ENCODE peak calls at places on chromosomes 3 and 15, in ten cellular contexts. W is cardiac muscle cell, O is kidney epithelial cell, M is bronchial epithelial cell, L is AG04450, G is transverse colon, X is skeletal muscle cell, S is A549, N is endothelial cell of umbilical vein, F is iPS DF 6.9. K is an unnamed sample.

GRCh38 chr3:55160241-55160877 is 232.5 kb upstream of the LRTM1 start:
- DNase-seq in W (no peak), O (peak; percentile 98), M (no peak), L (peak; percentile 81), G (peak; percentile 45), X (peak; percentile 100), S (peak; percentile 1), N (no peak), F (no peak), K (peak; percentile 46)

GRCh38 chr3:60282840-60283239 is 968.4 kb downstream of the FHIT start:
- DNase-seq in W (no peak), O (no peak), M (no peak), L (no peak), G (no peak), X (no peak), S (no peak), N (no peak), F (no peak), K (no peak)

GRCh38 chr3:26087751-26088150 is 297.9 kb downstream of the OXSM start:
- DNase-seq in W (no peak), O (no peak), M (no peak), L (no peak), G (no peak), X (no peak), S (no peak), N (no peak), F (no peak), K (no peak)

GRCh38 chr15:82110144-82110543 is 64.3 kb upstream of the MEX3B start:
- DNase-seq in W (no peak), O (no peak), M (no peak), L (no peak), G (no peak), X (no peak), S (no peak), N (no peak), F (no peak), K (no peak)

GRCh38 chr15:23857028-23857641 is 170.0 kb upstream of the NDN start:
- DNase-seq in W (peak; percentile 71), O (no peak), M (peak; percentile 8), L (no peak), G (peak; percentile 50), X (peak; percentile 1), S (peak; percentile 43), N (peak; percentile 1), F (peak; percentile 31), K (no peak)

GRCh38 chr15:69919816-69920215 is 177.9 kb downstream of the TLE3 start:
- DNase-seq in W (peak; percentile 19), O (no peak), M (no peak), L (no peak), G (no peak), X (no peak), S (no peak), N (no peak), F (no peak), K (no peak)

GRCh38 chr15:51738553-51738952 is 1.1 kb upstream of the LYSMD2 start:
- DNase-seq in W (peak; percentile 38), O (no peak), M (no peak), L (no peak), G (no peak), X (no peak), S (no peak), N (no peak), F (no peak), K (no peak)

GRCh38 chr3:5002174-5002870 is 23.1 kb downstream of the BHLHE40 start:
- DNase-seq in W (no peak), O (no peak), M (peak; percentile 41), L (no peak), G (no peak), X (no peak), S (no peak), N (no peak), F (no peak), K (no peak)

GRCh38 chr3:58973796-58974195 is 76.0 kb downstream of the CFAP20DC start:
- DNase-seq in W (no peak), O (no peak), M (peak; percentile 26), L (no peak), G (no peak), X (no peak), S (no peak), N (no peak), F (no peak), K (no peak)

GRCh38 chr15:97963779-97964178 is 3.3 kb downstream of the ARRDC4 start:
- DNase-seq in W (no peak), O (no peak), M (no peak), L (no peak), G (peak; percentile 27), X (no peak), S (no peak), N (no peak), F (no peak), K (no peak)
- H3K4me3 ChIP-seq in W (no peak overlapping the region), O (no peak overlapping the region), M (no peak overlapping the region), L (no peak overlapping the region), G (no peak overlapping the region), X (no peak overlapping the region), S (no peak overlapping the region), N (no peak overlapping the region), F (no peak overlapping the region), K (no peak overlapping the region)

GRCh38 chr3:45596290-45596791 is 1.8 kb downstream of the LIMD1 start:
- DNase-seq in W (no peak), O (no peak), M (no peak), L (no peak), G (peak; percentile 59), X (no peak), S (no peak), N (no peak), F (no peak), K (no peak)

GRCh38 chr3:45599424-45599886 is 4.9 kb downstream of the LIMD1 start:
- DNase-seq in W (no peak), O (no peak), M (no peak), L (no peak), G (peak; percentile 51), X (no peak), S (no peak), N (no peak), F (no peak), K (peak; percentile 68)

GRCh38 chr3:45597166-45597565 is 2.6 kb downstream of the LIMD1 start:
- DNase-seq in W (no peak), O (no peak), M (no peak), L (no peak), G (peak; percentile 24), X (no peak), S (no peak), N (no peak), F (no peak), K (peak; percentile 50)

GRCh38 chr3:45595364-45596154 is 1.0 kb downstream of the LIMD1 start:
- DNase-seq in W (no peak), O (no peak), M (no peak), L (no peak), G (peak; percentile 73), X (no peak), S (no peak), N (no peak), F (no peak), K (peak; percentile 77)

DNA sequence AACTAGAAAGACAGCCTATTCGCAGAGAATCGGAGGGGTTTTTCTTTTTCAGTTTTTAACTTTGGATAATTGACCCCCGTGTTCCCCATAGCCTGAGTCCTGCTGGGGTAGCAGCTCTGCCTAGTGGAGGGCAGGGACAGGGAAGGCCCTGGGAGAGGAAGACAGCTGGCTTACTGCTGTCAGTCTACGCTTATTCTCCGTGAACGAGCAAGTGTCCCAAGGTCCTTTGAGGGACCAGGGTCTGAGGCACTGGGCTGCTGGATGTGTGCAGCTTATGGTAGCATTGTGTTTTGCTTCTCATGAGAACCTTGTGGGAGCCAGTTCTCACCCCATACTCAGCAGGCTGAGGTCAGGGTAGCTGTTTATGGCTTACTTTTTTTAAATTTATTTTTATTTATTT is 3.0 kb downstream of the LIMD1 start:
- DNase-seq in W (no peak), O (no peak), M (no peak), L (no peak), G (no peak), X (no peak), S (no peak), N (no peak), F (no peak), K (no peak)
- H3K4me3 ChIP-seq in W (no peak overlapping the region), O (no peak overlapping the region), M (no peak overlapping the region), L (peak overlapping the region; percentile 72), G (peak overlapping the region; percentile 77), X (peak overlapping the region; percentile 65), S (peak overlapping the region; percentile 63), N (peak overlapping the region; percentile 24), F (no peak overlapping the region), K (no peak overlapping the region)

DNA sequence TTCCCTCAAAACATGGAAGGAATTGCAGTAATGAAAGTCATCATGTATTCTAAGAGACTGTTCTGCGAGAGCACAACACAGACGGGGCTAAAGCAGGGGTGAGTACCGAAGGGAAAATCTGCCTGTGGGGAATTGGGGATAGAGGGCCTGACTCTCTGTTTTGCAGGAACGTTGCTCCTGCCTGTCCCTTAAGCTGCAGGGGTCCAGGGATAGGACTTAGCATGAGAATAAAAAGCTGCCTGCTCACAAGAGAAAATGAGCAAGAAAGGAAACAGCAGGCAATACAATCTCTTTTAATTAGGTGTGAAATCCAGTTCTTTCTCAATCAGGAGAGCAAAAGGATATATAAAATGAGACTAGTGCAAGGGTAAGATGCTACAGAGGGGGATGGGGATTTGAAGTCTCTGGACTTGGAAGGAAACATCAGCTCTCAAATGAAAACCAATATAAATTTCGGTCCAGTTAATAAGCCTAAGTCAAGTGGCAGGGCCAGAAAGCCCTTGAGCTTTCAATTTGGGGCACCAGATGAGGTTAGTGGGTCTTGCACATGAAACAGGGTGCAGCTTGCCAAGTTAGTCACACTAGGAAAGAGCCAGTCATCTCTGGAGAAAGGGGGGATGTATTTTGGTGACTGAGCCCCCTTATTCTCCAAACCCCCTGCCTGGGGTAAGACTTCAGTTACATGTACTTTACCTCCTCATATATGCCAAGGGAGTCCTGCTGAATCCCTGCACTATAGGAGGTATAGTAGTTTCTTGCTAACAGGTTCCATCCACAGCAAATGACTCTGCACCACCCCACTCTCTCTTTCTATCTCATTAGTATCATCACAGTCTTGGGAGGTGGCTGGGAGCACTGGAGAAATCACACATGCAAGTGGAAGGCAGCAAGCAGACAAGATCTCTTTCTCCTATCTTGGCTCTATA is 62.5 kb downstream of the TIGIT start:
- DNase-seq in W (no peak), O (no peak), M (no peak), L (no peak), G (no peak), X (no peak), S (no peak), N (no peak), F (no peak), K (no peak)
- H3K4me3 ChIP-seq in W (no peak overlapping the region), O (no peak overlapping the region), M (no peak overlapping the region), L (no peak overlapping the region), G (no peak overlapping the region), X (no peak overlapping the region), S (no peak overlapping the region), N (no peak overlapping the region), F (no peak overlapping the region), K (no peak overlapping the region)

DNA sequence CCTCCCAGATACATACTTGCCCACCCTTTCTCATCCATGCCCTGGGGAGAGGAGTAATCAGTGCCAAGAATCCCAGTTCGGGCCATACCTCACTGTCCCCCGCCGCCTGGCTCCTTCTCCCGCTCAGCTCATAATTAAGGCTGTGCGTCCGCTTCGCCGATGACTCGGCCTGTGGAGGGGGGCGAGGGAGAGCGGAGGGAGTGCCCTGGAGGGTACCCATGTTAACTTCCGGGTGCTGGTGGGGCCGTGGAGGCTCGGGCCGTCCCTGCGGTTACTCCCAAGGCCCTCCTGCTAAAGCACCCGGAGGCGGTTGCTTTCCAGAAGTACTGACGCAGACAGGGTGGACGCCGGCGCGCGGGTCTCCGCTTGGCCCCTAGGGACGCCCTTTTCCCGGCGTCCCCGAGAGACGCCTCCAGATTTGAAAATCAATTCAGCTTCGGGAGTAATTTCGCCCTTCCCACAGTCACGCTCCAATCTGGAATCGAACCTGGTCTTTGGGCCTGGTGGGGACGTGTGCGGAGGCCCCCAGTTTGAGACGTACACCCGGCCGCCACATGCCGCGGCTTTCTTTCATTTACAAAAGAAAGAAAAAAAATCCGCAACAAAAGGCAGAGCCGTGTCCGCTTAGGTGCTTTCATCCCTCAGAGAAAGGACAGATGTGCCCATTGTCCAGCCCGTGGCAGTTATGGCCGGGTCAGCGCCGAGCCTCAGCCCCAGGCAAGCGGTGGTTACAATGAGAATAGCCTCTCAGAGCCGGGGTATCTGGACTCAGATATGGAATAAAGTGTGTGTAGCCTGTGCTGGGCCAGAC is 1.0 kb upstream of the ONECUT1 start:
- DNase-seq in W (peak; percentile 63), O (no peak), M (no peak), L (no peak), G (no peak), X (no peak), S (no peak), N (no peak), F (no peak), K (peak; percentile 43)
- H3K4me3 ChIP-seq in W (peak overlapping the region; percentile 52), O (peak overlapping the region; percentile 50), M (peak overlapping the region; percentile 37), L (peak overlapping the region; percentile 55), G (peak overlapping the region; percentile 45), X (peak overlapping the region; percentile 57), S (peak overlapping the region; percentile 49), N (no peak overlapping the region), F (peak overlapping the region; percentile 28), K (no peak overlapping the region)